ENCODE peak calls at places on chromosomes 12 and 14, in five cellular contexts. O is kidney epithelial cell, Q is GM06990, W is GM23338, I is left ventricle myocardium inferior. P is an unnamed sample.

GRCh38 chr12:989751-990278 is 1.2 kb upstream of the ERC1 start:
- DNase-seq in O (no peak), Q (no peak), W (no peak), I (no peak), P (peak)

GRCh38 chr14:101491841-101492240 is 69.5 kb upstream of the DIO3 start:
- DNase-seq in O (no peak), Q (no peak), W (no peak), I (no peak), P (no peak)

GRCh38 chr12:51028811-51029146 is 2.6 kb upstream of the SLC11A2 start:
- DNase-seq in O (no peak), Q (no peak), W (no peak), I (no peak), P (no peak)

GRCh38 chr12:68290126-68290525 is 36.7 kb upstream of the IL22 start:
- DNase-seq in O (no peak), Q (peak), W (no peak), I (no peak), P (no peak)

GRCh38 chr14:99156026-99156425 is 116.0 kb downstream of the BCL11B start:
- DNase-seq in O (no peak), Q (no peak), W (no peak), I (no peak), P (no peak)

GRCh38 chr12:61538951-61539350 is 721.3 kb upstream of the USP15 start:
- DNase-seq in O (no peak), Q (no peak), W (peak), I (no peak), P (no peak)

GRCh38 chr14:93716410-93717221 is 71.7 kb downstream of the PRIMA1 start:
- DNase-seq in O (no peak), Q (no peak), W (no peak), I (no peak), P (no peak)

GRCh38 chr12:100963381-100963780 is 168.8 kb downstream of the ANO4 start:
- DNase-seq in O (no peak), Q (no peak), W (no peak), I (no peak), P (no peak)

GRCh38 chr14:57061009-57061711 is 207.5 kb downstream of the EXOC5 start:
- DNase-seq in O (no peak), Q (no peak), W (no peak), I (no peak), P (no peak)

GRCh38 chr12:12714276-12715001 is 2.7 kb upstream of the CDKN1B start:
- DNase-seq in O (no peak), Q (peak), W (peak), I (no peak), P (no peak)

GRCh38 chr14:66281036-66281776 is 205.0 kb upstream of the CCDC196 start:
- DNase-seq in O (no peak), Q (no peak), W (peak), I (peak), P (no peak)

GRCh38 chr12:55736780-55737580 is 5.9 kb upstream of the GDF11 start:
- DNase-seq in O (no peak), Q (no peak), W (peak), I (peak), P (peak)

GRCh38 chr12:39824505-39825198 is 205.0 kb upstream of the ABCD2 start:
- DNase-seq in O (no peak), Q (no peak), W (no peak), I (no peak), P (no peak)

GRCh38 chr14:54737132-54737711 is 165.4 kb downstream of the GCH1 start:
- DNase-seq in O (peak), Q (no peak), W (no peak), I (no peak), P (no peak)

GRCh38 chr14:28678887-28679286 is 87.7 kb upstream of the FOXG1 start:
- DNase-seq in O (no peak), Q (no peak), W (no peak), I (no peak), P (no peak)

GRCh38 chr12:70467908-70468733 is 102.0 kb downstream of the KCNMB4 start:
- DNase-seq in O (no peak), Q (no peak), W (peak), I (no peak), P (no peak)

GRCh38 chr14:55458800-55459577 is 18.6 kb upstream of the TBPL2 start:
- DNase-seq in O (no peak), Q (peak), W (no peak), I (no peak), P (no peak)

GRCh38 chr12:124855275-124855957 is 8.2 kb downstream of the SCARB1 start:
- DNase-seq in O (no peak), Q (no peak), W (no peak), I (no peak), P (no peak)
- TF ChIP-seq CTCF in O (no peak), Q (no peak), W (no peak), I (no peak), P (no peak)

GRCh38 chr12:21644516-21644915 is 13.1 kb downstream of the LDHB start:
- DNase-seq in O (no peak), Q (no peak), W (no peak), I (no peak), P (no peak)
- TF ChIP-seq CTCF in O (no peak), Q (no peak), W (no peak), I (no peak), P (no peak)

GRCh38 chr12:2588345-2588744 is 206.4 kb upstream of the FKBP4 start:
- DNase-seq in O (no peak), Q (no peak), W (peak), I (no peak), P (no peak)
- TF ChIP-seq CTCF in O (no peak), Q (no peak), W (peak), I (no peak), P (no peak)

DNA sequence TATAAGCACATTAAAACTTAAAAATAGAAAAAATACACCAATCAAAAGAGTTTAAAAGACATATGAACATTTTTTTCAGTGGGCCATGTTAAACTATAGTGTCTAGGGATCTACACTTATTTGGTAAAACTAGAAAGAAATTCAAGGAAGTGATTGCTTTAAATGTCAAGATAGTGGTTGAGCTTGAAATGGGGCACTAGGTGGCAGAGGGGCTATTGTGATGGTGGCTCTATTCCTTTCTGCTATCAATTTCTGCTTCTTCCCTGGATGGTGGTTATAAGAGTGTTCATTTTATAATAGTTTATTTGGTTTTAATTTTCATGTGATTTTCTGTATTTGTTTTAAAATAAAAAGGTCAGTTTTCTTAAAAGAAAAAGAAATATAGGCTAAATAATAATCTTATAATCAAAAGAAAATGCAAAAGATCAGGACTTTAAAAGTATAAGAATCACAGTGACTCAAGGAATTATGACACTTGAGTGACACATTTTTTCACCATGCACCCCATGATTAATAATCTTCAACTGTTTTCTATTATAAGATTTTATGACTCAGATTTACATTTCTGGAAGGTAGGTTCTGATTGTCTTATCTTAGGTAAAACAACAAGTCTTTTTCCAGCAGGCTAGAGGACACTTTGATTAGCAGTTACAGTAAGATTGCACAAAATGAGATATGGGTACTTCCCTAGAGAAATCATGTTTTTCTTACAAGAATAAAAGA is 137.5 kb downstream of the FSCB start:
- DNase-seq in O (no peak), Q (no peak), W (peak), I (no peak), P (no peak)
- TF ChIP-seq CTCF in O (peak), Q (no peak), W (peak), I (no peak), P (no peak)

DNA sequence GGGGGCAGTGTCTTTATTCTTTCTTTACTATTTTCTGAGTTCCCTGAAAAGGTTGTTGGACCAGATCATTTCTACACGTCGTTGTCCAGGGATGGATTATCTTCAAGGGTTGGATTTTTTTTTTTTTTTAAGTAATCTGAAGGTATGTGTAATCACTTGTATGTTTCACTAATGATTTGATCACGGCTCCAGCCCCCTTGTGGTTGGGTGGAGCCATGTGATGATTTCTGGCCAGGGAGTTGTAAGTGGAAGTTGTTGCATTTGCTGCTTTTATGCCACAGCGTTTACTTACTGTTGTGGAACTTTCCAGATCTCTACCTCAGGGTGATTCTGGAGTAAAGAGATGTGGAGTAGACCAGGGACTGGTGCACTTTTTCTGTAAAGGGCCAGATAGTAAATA is 390.3 kb downstream of the AACS start:
- DNase-seq in O (no peak), Q (no peak), W (no peak), I (no peak), P (no peak)
- TF ChIP-seq CTCF in O (no peak), Q (no peak), W (peak), I (no peak), P (no peak)

DNA sequence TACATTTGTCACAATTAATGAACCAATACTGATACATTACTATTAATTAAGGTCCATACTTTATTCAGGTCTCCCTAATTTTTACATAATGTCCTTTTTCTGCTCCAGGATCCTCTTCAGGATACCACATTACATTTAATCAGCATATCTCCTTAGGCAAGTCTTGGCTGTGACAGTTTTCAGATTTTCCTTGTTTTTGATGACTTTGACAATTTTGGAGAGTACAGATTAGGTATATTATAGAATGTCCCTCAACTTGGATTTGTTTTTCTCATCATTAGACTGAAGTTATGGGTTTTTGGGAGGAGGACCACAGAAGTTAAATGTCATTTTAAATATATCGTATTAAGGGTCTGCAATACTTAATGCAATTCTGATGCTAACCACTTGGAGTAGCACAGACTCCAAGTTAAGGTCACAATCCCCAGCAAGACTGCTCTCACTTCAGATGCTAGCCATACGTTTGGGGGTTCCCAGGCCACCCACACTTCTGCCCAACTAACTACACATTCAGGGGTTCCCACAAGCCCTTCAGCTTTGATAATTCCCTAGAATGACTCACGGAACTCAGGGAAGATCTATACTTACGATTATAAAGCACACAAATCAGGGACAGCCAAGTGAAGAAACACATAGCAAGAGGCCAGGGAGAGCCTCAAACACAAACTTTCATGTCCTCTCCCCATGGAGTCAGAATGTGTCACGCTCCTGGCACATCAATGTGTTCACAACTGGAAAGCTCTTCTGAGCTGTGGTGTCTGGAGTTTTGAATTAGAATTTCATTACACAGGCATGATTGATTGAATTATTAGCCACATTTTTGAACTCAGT is 17.0 kb upstream of the NUBPL start:
- DNase-seq in O (no peak), Q (no peak), W (peak), I (no peak), P (no peak)
- TF ChIP-seq CTCF in O (peak), Q (no peak), W (peak), I (peak), P (no peak)

P was measured in omental fat pad.